ENCODE peak calls at places on chromosome 16, in five cellular contexts. O is GOT3, A is KG1, F is fibroblast of mammary gland, C is cerebellar nuclear complex. J is an unnamed sample.

GRCh38 chr16:78994135-78994534 is 606.4 kb downstream of the MAF start:
- DNase-seq in O (no peak), A (no peak), F (no peak), C (no peak), J (no peak)

GRCh38 chr16:19883296-19883951 is 1.2 kb downstream of the GPRC5B start:
- DNase-seq in O (no peak), A (no peak), F (no peak), C (peak; percentile 38), J (no peak)

GRCh38 chr16:22353188-22353919 is 21.1 kb downstream of the CDR2 start:
- DNase-seq in O (no peak), A (peak; percentile 71), F (peak; percentile 83), C (no peak), J (no peak)

GRCh38 chr16:87727346-87727745 is 38.4 kb downstream of the KLHDC4 start:
- DNase-seq in O (no peak), A (no peak), F (no peak), C (no peak), J (no peak)

GRCh38 chr16:49441366-49441780 is 67.8 kb downstream of the C16orf78 start:
- DNase-seq in O (no peak), A (peak; percentile 48), F (no peak), C (no peak), J (peak; percentile 15)

GRCh38 chr16:80607204-80607603 is 66.4 kb downstream of the DYNLRB2 start:
- DNase-seq in O (no peak), A (no peak), F (no peak), C (no peak), J (no peak)

GRCh38 chr16:48932216-48932855 is 322.4 kb upstream of the N4BP1 start:
- DNase-seq in O (no peak), A (no peak), F (no peak), C (no peak), J (no peak)

GRCh38 chr16:72355561-72355960 is 183.6 kb upstream of the PMFBP1 start:
- DNase-seq in O (no peak), A (no peak), F (peak; percentile 58), C (no peak), J (no peak)

GRCh38 chr16:15507299-15507958 is 73.0 kb downstream of the BMERB1 start:
- DNase-seq in O (no peak), A (no peak), F (peak; percentile 35), C (no peak), J (no peak)

GRCh38 chr16:27198451-27199234 is 4.7 kb upstream of the KDM8 start:
- DNase-seq in O (no peak), A (no peak), F (no peak), C (no peak), J (no peak)